ENCODE peak calls at places on chromosomes 5 and 9, in five cellular contexts. S, G, F, P and T are unnamed samples.
A peak's percentile ranks its signal among the peaks of the same experiment; 100 is the strongest.

GRCh38 chr9:94675008-94675841 is 35.9 kb upstream of the FBP1 start:
- DNase-seq in S (no peak), G (no peak), F (no peak), P (no peak), T (no peak)

GRCh38 chr5:169147542-169147941 is 153.4 kb downstream of the SLIT3 start:
- DNase-seq in S (no peak), G (no peak), F (no peak), P (no peak), T (no peak)

GRCh38 chr5:133820516-133820915 is 147.9 kb downstream of the C5orf15 start:
- DNase-seq in S (no peak), G (no peak), F (no peak), P (no peak), T (no peak)

GRCh38 chr9:101966706-101967105 is 228.3 kb upstream of the GRIN3A start:
- DNase-seq in S (no peak), G (no peak), F (no peak), P (no peak), T (no peak)

GRCh38 chr9:14769235-14769580 is 46.7 kb upstream of the CER1 start:
- DNase-seq in S (no peak), G (peak; percentile 11), F (no peak), P (peak; percentile 15), T (no peak)

GRCh38 chr9:92360083-92360482 is 34.3 kb downstream of the CENPP start:
- DNase-seq in S (no peak), G (no peak), F (no peak), P (no peak), T (no peak)

GRCh38 chr9:118643118-118643517 is 726.1 kb downstream of the BRINP1 start:
- DNase-seq in S (no peak), G (no peak), F (no peak), P (peak; percentile 67), T (no peak)

GRCh38 chr5:37495210-37495609 is 116.1 kb downstream of the WDR70 start:
- DNase-seq in S (no peak), G (no peak), F (no peak), P (no peak), T (no peak)

GRCh38 chr5:143434261-143435206 is 31.0 kb upstream of the NR3C1 start:
- DNase-seq in S (no peak), G (peak; percentile 31), F (peak; percentile 41), P (no peak), T (no peak)

GRCh38 chr5:66963559-66963971 is 233.0 kb downstream of the CD180 start:
- DNase-seq in S (peak; percentile 17), G (no peak), F (no peak), P (peak; percentile 35), T (no peak)

GRCh38 chr5:77644443-77645157 is 6.1 kb upstream of the OTP start:
- DNase-seq in S (no peak), G (peak; percentile 53), F (no peak), P (peak; percentile 39), T (no peak)

GRCh38 chr5:149962040-149962439 is 1.5 kb downstream of the SLC26A2 start:
- DNase-seq in S (no peak), G (no peak), F (no peak), P (peak; percentile 29), T (no peak)

GRCh38 chr5:43616535-43616934 is 13.6 kb downstream of the NNT start:
- DNase-seq in S (no peak), G (no peak), F (no peak), P (no peak), T (no peak)

GRCh38 chr5:36685631-36686147 is 79.3 kb downstream of the SLC1A3 start:
- DNase-seq in S (no peak), G (peak; percentile 43), F (no peak), P (no peak), T (no peak)

GRCh38 chr5:103525366-103525765 is 37.2 kb downstream of the NUDT12 start:
- DNase-seq in S (no peak), G (no peak), F (no peak), P (no peak), T (no peak)

GRCh38 chr5:160311491-160312138 is 749 bp downstream of the CCNJL start:
- DNase-seq in S (peak; percentile 31), G (peak; percentile 27), F (no peak), P (no peak), T (peak; percentile 69)

GRCh38 chr9:127796225-127796813 is 6.4 kb upstream of the FPGS start:
- DNase-seq in S (no peak), G (no peak), F (no peak), P (no peak), T (peak; percentile 78)

GRCh38 chr5:19977069-19977468 is 10.9 kb downstream of the CDH18 start:
- DNase-seq in S (no peak), G (no peak), F (no peak), P (no peak), T (no peak)

GRCh38 chr9:12716823-12717222 is 23.6 kb downstream of the TYRP1 start:
- DNase-seq in S (no peak), G (no peak), F (no peak), P (no peak), T (no peak)

GRCh38 chr5:172496671-172497371 is 42.5 kb upstream of the SH3PXD2B start:
- DNase-seq in S (peak; percentile 73), G (peak; percentile 4), F (no peak), P (no peak), T (peak; percentile 86)

GRCh38 chr5:75894482-75894881 is 177.2 kb upstream of the POC5 start:
- DNase-seq in S (no peak), G (no peak), F (no peak), P (no peak), T (no peak)

GRCh38 chr5:52725065-52725746 is 62.5 kb upstream of the ITGA1 start:
- DNase-seq in S (peak; percentile 12), G (peak; percentile 21), F (peak; percentile 42), P (no peak), T (no peak)

GRCh38 chr5:154365823-154366222 is 80.0 kb upstream of the SAP30L start:
- DNase-seq in S (no peak), G (no peak), F (no peak), P (no peak), T (no peak)

GRCh38 chr5:153965102-153965645 is 73.5 kb downstream of the FAM114A2 start:
- DNase-seq in S (peak; percentile 35), G (peak; percentile 78), F (peak; percentile 42), P (peak; percentile 87), T (no peak)

GRCh38 chr5:173795601-173796000 is 92.5 kb upstream of the CPEB4 start:
- DNase-seq in S (no peak), G (no peak), F (no peak), P (no peak), T (no peak)